ENCODE peak calls at places on chromosome 21, in four cellular contexts. C, M, L and E are unnamed samples.

GRCh38 chr21:17539743-17540341 is 27.0 kb downstream of the CXADR start:
- DNase-seq in C (no peak), M (no peak), L (no peak), E (no peak)

GRCh38 chr21:16243396-16243795 is 513.6 kb downstream of the USP25 start:
- DNase-seq in C (no peak), M (no peak), L (no peak), E (no peak)

GRCh38 chr21:17607684-17608083 is 5.0 kb downstream of the BTG3 start:
- DNase-seq in C (no peak), M (no peak), L (no peak), E (no peak)

GRCh38 chr21:16589046-16589445 is 859.3 kb downstream of the USP25 start:
- DNase-seq in C (no peak), M (no peak), L (no peak), E (no peak)

GRCh38 chr21:34736116-34736870 is 67.5 kb downstream of the CLIC6 start:
- DNase-seq in C (no peak), M (no peak), L (no peak), E (no peak)

GRCh38 chr21:34006603-34007168 is 66.7 kb upstream of the MRPS6 start:
- DNase-seq in C (no peak), M (no peak), L (no peak), E (no peak)

GRCh38 chr21:36550761-36551160 is 70.8 kb upstream of the CLDN14 start:
- DNase-seq in C (no peak), M (no peak), L (no peak), E (no peak)

GRCh38 chr21:23542097-23542496 is 2065.2 kb downstream of the MRPL39 start:
- DNase-seq in C (no peak), M (no peak), L (no peak), E (no peak)

GRCh38 chr21:28473530-28474225 is 519.0 kb downstream of the LTN1 start:
- DNase-seq in C (no peak), M (no peak), L (no peak), E (no peak)

GRCh38 chr21:40215941-40216340 is 348.7 kb downstream of the PCP4 start:
- DNase-seq in C (no peak), M (no peak), L (no peak), E (no peak)

GRCh38 chr21:23664193-23664694 is 1943.0 kb downstream of the MRPL39 start:
- DNase-seq in C (no peak), M (no peak), L (no peak), E (no peak)

GRCh38 chr21:44067011-44067839 is 40.0 kb upstream of the PWP2 start:
- DNase-seq in C (no peak), M (no peak), L (no peak), E (no peak)

GRCh38 chr21:36337099-36337509 is 17.1 kb downstream of the MORC3 start:
- DNase-seq in C (no peak), M (no peak), L (no peak), E (no peak)

GRCh38 chr21:18170221-18170620 is 74.4 kb upstream of the CHODL start:
- DNase-seq in C (no peak), M (no peak), L (no peak), E (no peak)

GRCh38 chr21:36089946-36090345 is 20.1 kb downstream of the CBR1 start:
- DNase-seq in C (no peak), M (no peak), L (no peak), E (no peak)

GRCh38 chr21:36703626-36704280 is 4.8 kb downstream of the SIM2 start:
- DNase-seq in C (no peak), M (no peak), L (no peak), E (no peak)

GRCh38 chr21:34344058-34344425 is 19.8 kb upstream of the KCNE2 start:
- DNase-seq in C (no peak), M (no peak), L (no peak), E (no peak)

GRCh38 chr21:33116669-33117267 is 46.8 kb downstream of the OLIG1 start:
- DNase-seq in C (no peak), M (no peak), L (no peak), E (no peak)

GRCh38 chr21:34320006-34320405 is 43.8 kb upstream of the KCNE2 start:
- DNase-seq in C (no peak), M (no peak), L (no peak), E (no peak)

GRCh38 chr21:22364163-22364562 is 1366.0 kb downstream of the NCAM2 start:
- DNase-seq in C (no peak), M (no peak), L (no peak), E (no peak)

GRCh38 chr21:19490481-19490880 is 1086.9 kb upstream of the TMPRSS15 start:
- DNase-seq in C (no peak), M (no peak), L (no peak), E (no peak)

GRCh38 chr21:43308511-43309283 is 118.2 kb downstream of the SIK1 start:
- DNase-seq in C (no peak), M (no peak), L (no peak), E (no peak)

GRCh38 chr21:26843912-26844257 is 1.3 kb downstream of the ADAMTS1 start:
- DNase-seq in C (no peak), M (no peak), L (peak), E (no peak)

GRCh38 chr21:21216013-21216412 is 217.8 kb downstream of the NCAM2 start:
- DNase-seq in C (no peak), M (no peak), L (no peak), E (no peak)

GRCh38 chr21:35346697-35347096 is 297.6 kb upstream of the RUNX1 start:
- DNase-seq in C (no peak), M (no peak), L (no peak), E (no peak)

GRCh38 chr21:43317254-43317748 is 109.6 kb downstream of the SIK1 start:
- DNase-seq in C (no peak), M (no peak), L (no peak), E (no peak)

GRCh38 chr21:17196619-17197018 is 316.2 kb upstream of the CXADR start:
- DNase-seq in C (no peak), M (no peak), L (no peak), E (no peak)

GRCh38 chr21:36718951-36719501 is 20.1 kb downstream of the SIM2 start:
- DNase-seq in C (peak), M (no peak), L (no peak), E (no peak)

GRCh38 chr21:16422702-16423101 is 692.9 kb downstream of the USP25 start:
- DNase-seq in C (no peak), M (no peak), L (no peak), E (no peak)

GRCh38 chr21:20701235-20701634 is 297.0 kb upstream of the NCAM2 start:
- DNase-seq in C (no peak), M (no peak), L (no peak), E (no peak)

GRCh38 chr21:43752758-43753438 is 23.2 kb downstream of the CSTB start:
- DNase-seq in C (no peak), M (no peak), L (no peak), E (no peak)

GRCh38 chr21:37855568-37856391 is 60.5 kb downstream of the KCNJ6 start:
- DNase-seq in C (no peak), M (no peak), L (peak), E (no peak)

GRCh38 chr21:21632926-21633325 is 634.7 kb downstream of the NCAM2 start:
- DNase-seq in C (no peak), M (no peak), L (no peak), E (no peak)

GRCh38 chr21:26844258-26845065 is 747 bp downstream of the ADAMTS1 start:
- DNase-seq in C (peak), M (no peak), L (peak), E (no peak)

GRCh38 chr21:23452384-23453083 is 2154.7 kb downstream of the MRPL39 start:
- DNase-seq in C (no peak), M (peak), L (peak), E (no peak)

GRCh38 chr21:16841917-16842316 is 670.9 kb upstream of the CXADR start:
- DNase-seq in C (no peak), M (no peak), L (no peak), E (no peak)

DNA sequence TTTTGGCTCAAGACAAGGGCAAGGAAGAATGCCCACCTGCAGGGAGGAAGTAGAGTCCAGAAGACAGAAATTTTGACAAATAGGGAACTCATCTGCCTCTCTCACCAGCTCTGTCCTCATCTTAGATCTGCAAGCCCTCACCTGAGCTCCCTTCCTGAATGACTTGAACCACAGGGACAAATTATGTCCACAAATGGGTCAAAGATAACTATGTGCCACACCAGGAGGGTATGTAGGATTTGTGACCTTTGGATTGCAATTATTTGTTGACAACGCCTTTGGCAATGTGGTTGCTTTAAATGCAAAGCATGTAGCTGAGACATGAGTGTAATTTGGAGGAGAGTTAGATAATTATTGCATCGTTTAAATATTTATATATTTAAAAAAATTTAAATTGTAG is 79.5 kb downstream of the GRIK1 start:
- DNase-seq in C (no peak), M (no peak), L (no peak), E (no peak)
- TF ChIP-seq CTCF in C (no peak), M (no peak), L (no peak), E (no peak)

GRCh38 chr21:31347435-31348032 is 3.5 kb upstream of the TIAM1 start:
- DNase-seq in C (no peak), M (no peak), L (peak), E (no peak)
- TF ChIP-seq CTCF in C (peak), M (peak), L (peak), E (peak)

GRCh38 chr21:38875694-38876492 is 70.2 kb downstream of the ETS2 start:
- DNase-seq in C (no peak), M (no peak), L (no peak), E (no peak)

GRCh38 chr21:38869196-38869595 is 63.5 kb downstream of the ETS2 start:
- DNase-seq in C (no peak), M (no peak), L (no peak), E (no peak)

GRCh38 chr21:38869946-38870345 is 64.2 kb downstream of the ETS2 start:
- DNase-seq in C (no peak), M (no peak), L (no peak), E (no peak)
- TF ChIP-seq CTCF in C (peak), M (no peak), L (no peak), E (peak)

DNA sequence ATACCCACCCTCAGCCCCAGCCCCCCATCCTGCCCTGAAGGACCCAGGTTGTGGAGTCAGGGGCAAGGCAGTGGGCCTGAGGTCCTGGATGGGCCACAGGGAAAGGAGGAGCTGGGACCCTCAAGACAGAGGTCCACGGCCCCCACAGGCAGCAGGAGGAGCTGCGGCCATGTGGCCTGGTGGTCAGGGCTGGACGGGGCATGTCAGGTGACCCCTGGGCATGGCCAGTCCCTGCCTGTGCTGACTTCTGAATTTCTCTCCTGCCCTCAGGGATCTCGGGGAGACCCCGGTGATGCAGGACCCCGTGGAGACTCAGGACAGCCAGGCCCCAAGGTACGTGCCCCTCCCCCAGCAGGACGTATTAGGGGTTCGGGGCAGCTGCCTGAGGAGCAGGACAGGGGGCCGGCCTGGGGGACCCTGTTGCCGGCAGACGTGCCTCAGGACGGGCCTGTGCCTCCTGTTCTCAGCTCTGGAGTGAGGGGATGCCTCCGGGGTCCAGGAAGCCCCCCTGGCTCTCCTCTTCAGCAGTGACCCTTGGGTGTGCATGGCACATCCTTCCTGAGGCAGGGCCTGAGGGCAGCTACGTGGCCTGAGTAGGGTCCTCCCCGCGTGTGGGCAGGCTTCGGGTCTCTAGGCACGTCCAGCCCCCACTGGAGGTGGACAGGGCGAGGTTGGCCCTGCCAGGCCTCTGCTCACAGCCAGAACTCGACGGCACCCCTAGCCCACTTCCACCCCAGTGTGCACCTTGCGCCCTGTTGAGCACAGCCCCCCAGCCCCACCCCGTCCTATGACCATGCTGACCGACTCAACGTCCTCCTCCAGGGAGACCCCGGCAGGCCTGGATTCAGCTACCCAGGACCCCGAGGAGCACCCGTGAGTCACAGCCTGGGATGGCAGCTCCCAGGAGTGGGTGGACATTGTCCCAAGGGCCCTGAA is 23.6 kb downstream of the COL6A2 start:
- DNase-seq in C (peak), M (peak), L (no peak), E (peak)
- TF ChIP-seq CTCF in C (no peak), M (no peak), L (no peak), E (no peak)

GRCh38 chr21:41777934-41778815 is 11.3 kb upstream of the RIPK4 start:
- DNase-seq in C (peak), M (peak), L (peak), E (no peak)
- TF ChIP-seq CTCF in C (peak), M (peak), L (peak), E (peak)

GRCh38 chr21:42127164-42128125 is 56.3 kb downstream of the UMODL1 start:
- DNase-seq in C (peak), M (no peak), L (no peak), E (peak)

GRCh38 chr21:42124081-42124480 is 53.0 kb downstream of the UMODL1 start:
- DNase-seq in C (no peak), M (no peak), L (no peak), E (no peak)

GRCh38 chr21:42123509-42123908 is 52.4 kb downstream of the UMODL1 start:
- DNase-seq in C (peak), M (no peak), L (no peak), E (no peak)

GRCh38 chr21:42124826-42125570 is 53.9 kb downstream of the UMODL1 start:
- DNase-seq in C (peak), M (no peak), L (no peak), E (no peak)

GRCh38 chr21:42125571-42126544 is 54.7 kb downstream of the UMODL1 start:
- DNase-seq in C (peak), M (no peak), L (peak), E (no peak)
- TF ChIP-seq CTCF in C (peak), M (peak), L (peak), E (peak)